ENCODE peak calls at places on chromosomes 1 and 21, in seven cellular contexts. K, I, Y, W, U, L and S are unnamed samples.

GRCh38 chr1:232306269-232306911 is 323.5 kb downstream of the SIPA1L2 start:
- DNase-seq in W (peak), L (no peak), U (no peak), Y (no peak), K (peak), I (no peak), S (no peak)

GRCh38 chr21:21751286-21751685 is 753.1 kb downstream of the NCAM2 start:
- DNase-seq in L (no peak), U (no peak), W (no peak), Y (no peak), K (no peak), I (no peak), S (no peak)

GRCh38 chr1:52551476-52552235 is 1.2 kb downstream of the TUT4 start:
- DNase-seq in U (no peak), K (no peak), Y (no peak), W (no peak), I (no peak), L (no peak), S (no peak)

GRCh38 chr1:165637427-165637826 is 6.4 kb downstream of the MGST3 start:
- DNase-seq in U (no peak), W (no peak), K (no peak), L (no peak), Y (no peak), I (no peak), S (no peak)

GRCh38 chr1:154619181-154619948 is 11.4 kb upstream of the ADAR start:
- DNase-seq in W (no peak), K (no peak), Y (no peak), U (no peak), I (no peak), L (no peak), S (no peak)

GRCh38 chr1:33726274-33726804 is 137.5 kb upstream of the HMGB4 start:
- DNase-seq in I (no peak), Y (no peak), L (no peak), U (no peak), W (no peak), K (no peak), S (no peak)

GRCh38 chr1:156705918-156706646 is 699 bp upstream of the CRABP2 start:
- DNase-seq in U (no peak), Y (no peak), W (peak), I (peak), L (peak), K (peak), S (peak)

GRCh38 chr1:243791586-243792267 is 58.3 kb downstream of the AKT3 start:
- DNase-seq in I (no peak), K (peak), W (peak), U (no peak), Y (no peak), L (no peak), S (no peak)

GRCh38 chr21:41583274-41583790 is 75.4 kb upstream of the TMPRSS2 start:
- DNase-seq in I (no peak), K (peak), L (no peak), W (peak), Y (no peak), U (no peak), S (no peak)

GRCh38 chr1:68442822-68443556 is 6.8 kb downstream of the RPE65 start:
- DNase-seq in K (no peak), W (no peak), L (peak), U (no peak), Y (peak), I (no peak), S (no peak)

GRCh38 chr1:4801192-4801924 is 146.9 kb downstream of the AJAP1 start:
- DNase-seq in W (no peak), U (no peak), K (peak), I (no peak), L (no peak), Y (no peak), S (no peak)

GRCh38 chr21:45557611-45558043 is 15.4 kb upstream of the SLC19A1 start:
- DNase-seq in Y (no peak), W (no peak), U (no peak), K (no peak), L (no peak), I (no peak), S (no peak)

GRCh38 chr1:54052934-54053744 is at the start of the genes TCEANC2 and TMEM59:
- DNase-seq in L (peak), K (peak), I (peak), Y (peak), W (peak), U (peak), S (peak)
- TF ChIP-seq POLR2A in L (peak), K (peak), I (peak), Y (no peak), W (peak), U (peak), S (peak)

GRCh38 chr1:109137959-109138757 is 24.2 kb downstream of the ELAPOR1 start:
- DNase-seq in U (no peak), K (no peak), Y (no peak), I (no peak), W (peak), L (no peak), S (no peak)
- TF ChIP-seq POLR2AphosphoS5 in U (no peak), K (no peak), Y (no peak), I (no peak), W (peak), L (no peak), S (no peak)

GRCh38 chr1:21312407-21312992 is 22.2 kb upstream of the ECE1 start:
- DNase-seq in L (no peak), W (no peak), K (no peak), I (no peak), Y (no peak), U (no peak), S (no peak)
- TF ChIP-seq POLR2A in L (no peak), W (no peak), K (no peak), I (no peak), Y (no peak), U (no peak), S (no peak)

GRCh38 chr1:6087402-6087772 is 41.7 kb downstream of the KCNAB2 start:
- DNase-seq in U (no peak), L (no peak), K (no peak), W (no peak), Y (no peak), I (no peak), S (no peak)
- TF ChIP-seq POLR2AphosphoS5 in U (no peak), L (no peak), K (no peak), W (no peak), Y (no peak), I (no peak), S (no peak)

GRCh38 chr1:226185153-226186036 is 1.1 kb downstream of the ACBD3 start:
- DNase-seq in U (no peak), Y (no peak), K (no peak), W (no peak), L (no peak), I (no peak), S (no peak)
- TF ChIP-seq POLR2A in U (no peak), Y (no peak), K (no peak), W (no peak), L (no peak), I (no peak), S (no peak)

GRCh38 chr1:101592861-101593260 is 356.0 kb downstream of the S1PR1 start:
- DNase-seq in L (no peak), Y (no peak), U (no peak), I (no peak), W (no peak), K (no peak), S (no peak)

GRCh38 chr1:101588677-101589076 is 351.9 kb downstream of the S1PR1 start:
- DNase-seq in U (no peak), K (no peak), I (no peak), L (no peak), W (no peak), Y (no peak), S (no peak)

GRCh38 chr1:101587749-101588148 is 350.9 kb downstream of the S1PR1 start:
- DNase-seq in K (no peak), L (no peak), Y (no peak), I (no peak), W (no peak), U (no peak), S (no peak)
- TF ChIP-seq POLR2AphosphoS5 in K (no peak), L (no peak), Y (no peak), I (no peak), W (no peak), U (no peak), S (no peak)

GRCh38 chr1:56477164-56478111 is 101.9 kb downstream of the PLPP3 start:
- DNase-seq in I (no peak), U (peak), K (peak), Y (no peak), W (no peak), L (no peak), S (no peak)
- TF ChIP-seq POLR2A in I (no peak), U (no peak), K (no peak), Y (no peak), W (no peak), L (no peak), S (no peak)

GRCh38 chr1:169565335-169566271 is 20.7 kb downstream of the F5 start:
- DNase-seq in K (no peak), Y (no peak), W (no peak), L (no peak), I (no peak), U (no peak), S (no peak)
- TF ChIP-seq POLR2AphosphoS5 in K (no peak), Y (no peak), W (no peak), L (no peak), I (no peak), U (no peak), S (no peak)